ENCODE peak calls at places on chromosomes 11 and 22, in four cellular contexts. C is adrenal gland, X is ovary, G is GM12891. L is an unnamed sample.

GRCh38 chr11:114296190-114296978 is at the start of gene NNMT:
- DNase-seq in X (peak), C (peak), G (no peak), L (no peak)

GRCh38 chr22:43100223-43100622 is 10.3 kb upstream of the BIK start:
- DNase-seq in C (no peak), G (no peak), X (no peak), L (no peak)

GRCh38 chr11:46288451-46288850 is 11.0 kb downstream of the CREB3L1 start:
- DNase-seq in C (no peak), X (no peak), G (no peak), L (no peak)

GRCh38 chr22:19965771-19966709 is 24.4 kb upstream of the TXNRD2 start:
- DNase-seq in C (no peak), G (no peak), X (no peak), L (peak)

GRCh38 chr22:46574993-46575914 is 37.8 kb upstream of the CELSR1 start:
- DNase-seq in G (no peak), C (no peak), X (no peak), L (no peak)

GRCh38 chr22:20299736-20300136 is 20.1 kb downstream of the DGCR6L start:
- DNase-seq in X (peak), C (no peak), G (no peak), L (no peak)

GRCh38 chr11:21640491-21640890 is 552.4 kb upstream of the ANO5 start:
- DNase-seq in C (no peak), X (no peak), G (no peak), L (no peak)

GRCh38 chr11:2798951-2799761 is 86.4 kb downstream of the CDKN1C start:
- DNase-seq in G (no peak), X (peak), C (peak), L (no peak)

GRCh38 chr11:75186999-75187398 is 36.1 kb downstream of the SLCO2B1 start:
- DNase-seq in X (no peak), G (no peak), C (no peak), L (no peak)

GRCh38 chr11:45665206-45665932 is at the start of gene CHST1:
- DNase-seq in G (no peak), C (peak), X (peak), L (no peak)

GRCh38 chr22:22546490-22546889 is 12.6 kb downstream of the PRAME start:
- DNase-seq in C (no peak), X (no peak), G (no peak), L (no peak)

GRCh38 chr11:78101073-78101472 is 21.4 kb upstream of the NDUFC2 start:
- DNase-seq in C (no peak), X (no peak), G (no peak), L (no peak)

GRCh38 chr11:8192016-8192895 is 23.4 kb upstream of the RIC3 start:
- DNase-seq in X (peak), C (peak), G (peak), L (peak)

GRCh38 chr22:27242917-27243589 is 558.5 kb downstream of the MN1 start:
- DNase-seq in X (no peak), G (no peak), C (no peak), L (no peak)

GRCh38 chr22:34814260-34814659 is 251.7 kb upstream of the ISX start:
- DNase-seq in G (no peak), X (no peak), C (no peak), L (no peak)

GRCh38 chr11:64356498-64357411 is 2.2 kb upstream of the RPS6KA4 start:
- DNase-seq in C (no peak), X (no peak), G (peak), L (peak)
- TF ChIP-seq POLR2A in C (no peak), X (no peak), G (no peak), L (no peak)

GRCh38 chr11:9263840-9264380 is 1.2 kb downstream of the DENND5A start:
- DNase-seq in C (no peak), X (no peak), G (peak), L (peak)

GRCh38 chr11:9266926-9267325 is 1.8 kb upstream of the DENND5A start:
- DNase-seq in G (no peak), X (no peak), C (peak), L (no peak)

GRCh38 chr11:9265211-9266131 is at the start of gene DENND5A:
- DNase-seq in X (peak), C (peak), G (peak), L (peak)

GRCh38 chr11:9266132-9266736 is 1.1 kb upstream of the DENND5A start:
- DNase-seq in G (no peak), C (no peak), X (no peak), L (no peak)

DNA sequence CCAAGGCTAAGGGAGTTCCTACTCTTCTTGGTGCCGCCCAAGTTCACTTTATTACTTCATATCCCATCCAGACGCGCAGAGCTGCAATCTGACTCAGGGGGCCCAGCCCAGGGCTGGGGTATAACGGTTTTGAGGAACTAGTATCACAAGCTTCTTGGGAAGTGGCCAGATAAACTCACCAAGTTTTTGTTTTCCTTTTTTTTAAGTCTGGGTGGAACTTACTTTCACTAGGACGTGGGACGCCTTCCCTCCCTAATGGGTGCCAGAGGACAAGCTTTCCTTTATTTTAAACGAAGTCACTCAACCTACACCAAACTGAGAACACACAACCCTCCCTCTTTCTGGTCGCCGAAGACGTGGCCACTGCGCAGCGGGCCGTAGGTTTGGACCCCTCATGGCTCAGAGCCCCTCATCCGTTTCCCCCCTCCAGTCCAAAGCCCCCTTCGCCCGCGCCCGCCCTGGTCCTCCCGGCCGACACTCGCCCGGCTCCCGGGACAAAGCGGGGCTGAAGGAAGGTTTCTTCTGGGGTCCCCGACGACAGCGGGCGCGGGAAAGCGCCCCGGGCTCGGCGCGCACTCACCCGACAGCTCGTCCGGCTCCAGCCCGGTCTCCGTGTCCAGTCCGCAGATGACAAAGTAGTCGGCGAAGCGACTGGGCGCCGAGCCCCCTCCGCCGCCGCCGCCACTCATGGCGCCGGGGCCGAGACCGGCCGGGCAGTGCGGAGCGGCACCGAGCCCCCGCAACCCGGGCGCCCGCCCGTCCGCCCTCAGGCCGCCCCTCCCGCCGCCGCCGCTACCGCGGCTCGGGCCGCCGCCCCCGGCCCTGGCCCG is 554 bp downstream of the DENND5A start:
- DNase-seq in X (peak), G (peak), C (peak), L (peak)
- TF ChIP-seq POLR2A in X (peak), G (no peak), C (peak), L (no peak)

GRCh38 chr11:68903631-68904457 is at the start of the genes IGHMBP2 and MRPL21:
- DNase-seq in X (peak), C (peak), G (peak), L (peak)
- TF ChIP-seq POLR2A in X (peak), C (peak), G (peak), L (peak)

GRCh38 chr11:65899356-65900124 is 648 bp downstream of the FOSL1 start:
- DNase-seq in X (peak), G (peak), C (peak), L (peak)
- TF ChIP-seq POLR2A in X (no peak), G (no peak), C (no peak), L (no peak)

GRCh38 chr11:9396310-9396709 is 11.9 kb downstream of the IPO7 start:
- DNase-seq in C (no peak), G (no peak), X (no peak), L (no peak)
- TF ChIP-seq POLR2A in C (no peak), G (no peak), X (no peak), L (no peak)

DNA sequence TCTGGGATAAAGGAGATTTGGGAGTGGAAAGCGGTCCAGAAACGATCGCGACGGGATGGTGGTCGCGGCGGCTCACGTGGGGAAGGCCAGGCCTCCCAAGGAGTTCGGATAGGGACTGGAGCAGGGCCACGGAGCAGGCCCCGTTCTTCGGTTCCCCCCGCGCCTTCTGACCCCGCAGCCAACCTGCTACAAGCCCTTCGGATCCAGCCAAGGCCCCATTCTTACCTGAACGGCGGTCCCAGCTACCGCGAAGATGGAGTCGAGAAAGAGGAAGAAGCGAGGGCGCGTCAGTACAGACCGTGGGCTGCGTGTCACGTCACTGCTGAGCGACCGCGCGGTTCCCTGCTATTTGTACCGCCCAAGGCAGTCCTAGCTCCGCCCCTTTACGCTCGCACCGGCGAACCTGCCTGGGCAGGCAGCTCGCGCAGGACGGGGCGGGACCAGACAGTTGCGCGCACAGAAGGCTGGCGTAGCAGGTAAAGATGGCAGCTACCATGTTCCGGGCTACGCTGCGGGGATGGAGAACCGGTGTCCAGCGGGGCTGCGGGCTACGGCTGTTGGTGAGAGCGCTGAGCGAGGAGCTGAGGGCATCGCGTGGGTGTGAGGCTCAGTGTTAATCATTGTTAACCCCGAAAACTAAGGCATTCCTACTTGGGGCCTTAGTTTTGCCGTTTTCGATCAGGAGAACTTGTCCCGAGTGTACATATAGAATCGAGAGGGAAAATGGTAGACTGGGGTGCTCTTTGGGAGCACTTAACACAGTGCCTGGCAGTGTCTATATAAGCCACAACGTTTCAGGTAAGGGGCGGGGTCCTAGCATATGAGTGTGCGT is at the start of the genes FAU and MRPL49:
- DNase-seq in X (peak), G (peak), C (peak), L (peak)
- TF ChIP-seq POLR2A in X (peak), G (peak), C (peak), L (peak)

DNA sequence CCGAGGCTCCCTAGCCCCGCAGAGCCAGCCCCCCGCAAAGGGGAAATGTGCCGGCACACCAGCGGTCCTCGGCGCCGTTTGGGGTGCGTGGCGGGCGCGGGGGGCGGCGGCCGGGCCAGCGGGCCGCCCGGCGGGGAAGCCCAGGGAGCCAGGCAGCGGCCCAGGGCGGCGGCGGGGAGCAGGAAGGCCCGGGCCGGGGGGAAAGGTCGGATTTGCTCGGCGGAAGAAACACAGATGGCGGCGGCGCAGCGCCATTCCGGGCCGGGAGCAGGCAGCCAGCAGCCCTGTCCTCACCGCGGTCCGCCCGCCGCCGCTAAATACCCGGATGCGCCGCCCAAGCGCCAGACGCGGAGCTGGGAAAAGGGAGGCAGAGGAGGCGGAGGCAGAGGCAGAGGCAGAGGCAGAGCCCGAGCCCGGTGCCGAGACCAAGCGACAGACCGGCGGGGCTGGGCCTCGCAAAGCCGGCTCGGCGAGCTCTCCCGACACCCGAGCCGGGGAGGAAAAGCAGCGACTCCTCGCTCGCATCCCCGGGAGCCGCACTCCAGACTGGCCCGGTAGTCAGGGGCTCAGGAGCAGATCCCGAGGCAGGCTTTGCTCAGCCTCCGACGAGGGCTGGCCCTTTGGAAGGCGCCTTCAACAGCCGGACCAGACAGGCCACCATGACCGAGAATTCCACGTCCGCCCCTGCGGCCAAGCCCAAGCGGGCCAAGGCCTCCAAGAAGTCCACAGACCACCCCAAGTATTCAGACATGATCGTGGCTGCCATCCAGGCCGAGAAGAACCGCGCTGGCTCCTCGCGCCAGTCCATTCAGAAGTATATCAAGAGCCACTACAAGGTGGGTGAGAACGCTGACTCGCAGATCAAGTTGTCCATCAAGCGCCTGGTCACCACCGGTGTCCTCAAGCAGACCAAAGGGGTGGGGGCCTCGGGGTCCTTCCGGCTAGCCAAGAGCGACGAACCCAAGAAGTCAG is 2.6 kb upstream of the GCAT start:
- DNase-seq in C (peak), G (peak), X (peak), L (peak)
- TF ChIP-seq POLR2A in C (peak), G (no peak), X (peak), L (peak)

GRCh38 chr11:65426839-65427690 is 4.5 kb downstream of the NEAT1 start:
- DNase-seq in X (peak), G (no peak), C (peak), L (peak)

GRCh38 chr11:65429069-65429681 is 6.6 kb downstream of the NEAT1 start:
- DNase-seq in G (no peak), C (peak), X (peak), L (peak)

GRCh38 chr11:65428578-65429068 is 6.0 kb downstream of the NEAT1 start:
- DNase-seq in X (peak), G (no peak), C (peak), L (no peak)

GRCh38 chr11:65425971-65426838 is 3.6 kb downstream of the NEAT1 start:
- DNase-seq in G (no peak), X (no peak), C (peak), L (peak)

GRCh38 chr11:65427691-65428577 is 5.3 kb downstream of the NEAT1 start:
- DNase-seq in G (no peak), X (peak), C (peak), L (no peak)
- TF ChIP-seq POLR2A in G (peak), X (peak), C (no peak), L (peak)

L was measured in erythroblast.